ENCODE peak calls at places on chromosomes 16 and 17, in seven cellular contexts. K is CD4-positive, alpha-beta T cell; F is CD8-positive, alpha-beta T cell; L is psoas muscle; J is body of pancreas; Z is testis; O is prostate gland. V is an unnamed sample. For H3K9me3, the result is how much of the 10 kb centered on the place peaks cover.

GRCh38 chr16:58487566-58488351 is 12.2 kb upstream of the NDRG4 start:
- DNase-seq in K (peak), F (peak), L (peak), J (peak), Z (peak), O (peak), V (peak)

GRCh38 chr17:77428020-77428781 is 287.4 kb downstream of the SEC14L1 start:
- DNase-seq in K (no peak), F (no peak), L (no peak), J (no peak), Z (no peak), O (no peak), V (no peak)

GRCh38 chr16:71746442-71747046 is 22.0 kb upstream of the PHLPP2 start:
- DNase-seq in K (peak), F (peak), L (no peak), J (peak), Z (no peak), O (no peak), V (no peak)

GRCh38 chr17:77821114-77821513 is 137.4 kb upstream of the TNRC6C start:
- DNase-seq in K (no peak), F (no peak), L (peak), J (no peak), Z (no peak), O (no peak), V (peak)

GRCh38 chr17:67441052-67441738 is 64.1 kb downstream of the PITPNC1 start:
- DNase-seq in K (peak), F (peak), L (no peak), J (peak), Z (no peak), O (no peak), V (peak)

GRCh38 chr16:57270221-57271062 is 14.0 kb downstream of the PLLP start:
- DNase-seq in K (no peak), F (no peak), L (peak), J (no peak), Z (no peak), O (no peak), V (no peak)

GRCh38 chr16:30068750-30069574 is 3.4 kb downstream of the ALDOA start:
- DNase-seq in K (peak), F (peak), L (peak), J (peak), Z (no peak), O (no peak), V (no peak)

GRCh38 chr16:54289242-54290051 is 2.9 kb upstream of the IRX3 start:
- DNase-seq in K (no peak), F (no peak), L (no peak), J (no peak), Z (no peak), O (no peak), V (peak)

GRCh38 chr17:17663160-17664072 is 17.8 kb upstream of the RAI1 start:
- DNase-seq in K (peak), F (peak), L (peak), J (peak), Z (no peak), O (no peak), V (peak)

GRCh38 chr16:24946155-24946554 is 69.0 kb downstream of the ARHGAP17 start:
- DNase-seq in K (no peak), F (no peak), L (no peak), J (no peak), Z (no peak), O (no peak), V (no peak)

GRCh38 chr17:82668024-82668630 is 19.9 kb upstream of the WDR45B start:
- DNase-seq in K (no peak), F (no peak), L (no peak), J (no peak), Z (no peak), O (no peak), V (no peak)

GRCh38 chr16:9050102-9050830 is 41.2 kb upstream of the HAPSTR1 start:
- DNase-seq in K (no peak), F (no peak), L (no peak), J (no peak), Z (peak), O (no peak), V (peak)

GRCh38 chr16:2966803-2967184 is 2.4 kb upstream of the PAQR4 start:
- DNase-seq in K (no peak), F (no peak), L (no peak), J (peak), Z (no peak), O (no peak), V (no peak)

GRCh38 chr17:76411247-76411646 is 26.8 kb downstream of the SPHK1 start:
- DNase-seq in K (no peak), F (no peak), L (no peak), J (no peak), Z (no peak), O (no peak), V (no peak)

GRCh38 chr17:39611441-39612112 is 3.9 kb upstream of the NEUROD2 start:
- DNase-seq in K (no peak), F (no peak), L (no peak), J (no peak), Z (no peak), O (no peak), V (no peak)

GRCh38 chr16:76913046-76913445 is 277.9 kb upstream of the MON1B start:
- DNase-seq in K (no peak), F (no peak), L (no peak), J (no peak), Z (no peak), O (no peak), V (no peak)

GRCh38 chr17:32020943-32021617 is 13.9 kb downstream of the LRRC37B start:
- DNase-seq in K (no peak), F (no peak), L (no peak), J (no peak), Z (no peak), O (no peak), V (no peak)

GRCh38 chr17:44211281-44212265 is 7.9 kb downstream of the UBTF start:
- DNase-seq in K (no peak), F (no peak), L (peak), J (no peak), Z (no peak), O (no peak), V (no peak)

GRCh38 chr17:73401911-73402310 is 90.1 kb upstream of the CDC42EP4 start:
- DNase-seq in K (no peak), F (no peak), L (peak), J (peak), Z (peak), O (no peak), V (no peak)

GRCh38 chr17:30922235-30922993 is 669 bp downstream of the ADAP2 start:
- DNase-seq in K (no peak), F (no peak), L (peak), J (peak), Z (no peak), O (no peak), V (peak)

GRCh38 chr17:69012895-69013805 is 47.6 kb downstream of the ABCA9 start:
- DNase-seq in K (no peak), F (no peak), L (no peak), J (no peak), Z (no peak), O (no peak), V (no peak)

GRCh38 chr16:70752381-70752780 is 48.6 kb downstream of the VAC14 start:
- DNase-seq in K (no peak), F (no peak), L (peak), J (no peak), Z (no peak), O (no peak), V (no peak)

GRCh38 chr16:203246-203645 is 23.0 kb downstream of the HBQ1 start:
- DNase-seq in K (no peak), F (no peak), L (no peak), J (no peak), Z (no peak), O (no peak), V (no peak)

GRCh38 chr17:8067806-8068205 is 19.7 kb downstream of the ALOX12B start:
- DNase-seq in K (no peak), F (no peak), L (no peak), J (no peak), Z (no peak), O (no peak), V (no peak)

GRCh38 chr16:74226361-74226979 is 70.1 kb upstream of the PSMD7 start:
- DNase-seq in K (no peak), F (no peak), L (no peak), J (no peak), Z (no peak), O (no peak), V (no peak)

GRCh38 chr17:1487939-1488825 is 4.3 kb downstream of the MYO1C start:
- DNase-seq in K (peak), F (peak), L (peak), J (peak), Z (peak), O (peak), V (no peak)

DNA sequence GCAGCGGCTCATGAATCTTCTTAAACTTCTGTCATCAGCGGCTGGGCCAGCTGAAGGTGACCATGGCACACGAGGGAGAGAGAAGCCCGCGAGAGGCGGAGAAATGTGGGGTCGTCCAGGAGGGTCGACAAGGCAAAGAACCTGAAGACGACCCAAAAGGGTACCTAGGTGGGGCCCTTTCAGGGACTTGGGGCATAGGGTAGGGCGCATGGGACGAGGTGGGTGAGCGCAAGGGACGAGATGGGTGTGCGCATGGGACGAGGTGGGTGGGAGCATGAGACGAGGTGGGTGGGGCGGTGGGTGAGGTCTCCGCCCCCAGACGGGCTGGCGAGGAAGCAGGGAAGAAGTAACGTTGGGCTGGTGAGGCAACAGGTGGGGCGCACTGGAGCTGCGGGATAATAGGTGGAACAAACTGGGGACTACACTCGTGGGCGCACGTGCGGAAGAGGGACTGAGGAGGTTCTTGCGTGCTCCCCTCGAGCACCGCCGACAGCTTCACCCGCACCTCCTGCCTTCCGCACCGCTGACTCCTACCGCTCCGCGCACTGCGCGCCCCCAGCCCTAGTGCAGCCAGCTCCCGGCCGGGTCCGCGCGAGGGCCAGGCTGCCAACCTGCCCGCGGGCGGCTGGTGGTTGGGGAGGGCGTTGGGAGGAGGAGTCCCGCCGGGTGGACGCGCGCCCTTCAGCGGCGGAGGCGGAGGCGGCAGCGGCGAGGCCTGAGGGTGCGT is 23.2 kb upstream of the CRYM start:
- DNase-seq in K (peak), F (no peak), L (peak), J (peak), Z (peak), O (peak), V (peak)
- TF ChIP-seq CTCF in K (no peak), F (no peak), L (no peak), J (no peak), Z (no peak), O (no peak), V (peak)

DNA sequence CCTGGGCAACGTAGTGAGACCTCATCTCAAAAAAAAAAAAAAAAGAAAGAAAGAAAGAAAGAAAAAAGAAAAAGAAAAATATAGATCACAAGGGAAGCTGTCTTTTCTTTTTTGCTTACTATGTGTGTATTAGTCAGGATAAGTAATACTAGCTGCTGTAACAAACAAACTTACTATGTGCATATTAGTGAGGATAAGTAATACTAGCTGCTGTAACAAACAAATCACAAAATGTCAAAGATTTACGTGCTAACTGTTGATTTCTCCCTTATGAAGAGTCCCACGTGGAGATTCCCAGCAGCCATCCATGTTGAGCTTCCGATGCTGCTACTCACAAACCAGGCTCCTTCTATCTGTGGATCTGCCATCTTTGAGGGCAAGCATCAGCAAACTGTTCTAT is 31.7 kb upstream of the KDM8 start:
- DNase-seq in K (no peak), F (no peak), L (no peak), J (no peak), Z (no peak), O (no peak), V (no peak)
- H3K27ac ChIP-seq in K (no peak), F (no peak), L (no peak), J (no peak), Z (no peak), O (no peak), V (no peak)

DNA sequence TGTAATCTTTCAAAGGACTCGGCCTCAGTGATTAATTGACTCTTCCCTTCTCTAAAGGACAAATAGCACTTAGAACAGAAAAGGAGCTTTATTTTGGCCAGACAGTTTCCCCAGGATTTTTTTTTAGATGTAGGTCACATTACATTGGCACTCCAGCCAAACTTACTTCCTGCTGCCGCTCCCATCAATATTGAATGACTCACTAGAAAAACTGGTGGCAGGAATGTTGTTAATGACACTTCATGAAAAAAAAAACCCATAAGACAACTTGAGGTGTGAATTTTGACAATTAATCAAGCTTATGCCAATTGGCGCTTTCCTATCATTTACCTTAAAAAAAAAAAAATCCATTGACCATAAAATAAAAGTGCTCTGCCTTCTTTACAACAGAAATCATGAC is 432.5 kb downstream of the TOX3 start:
- DNase-seq in K (no peak), F (no peak), L (no peak), J (no peak), Z (no peak), O (no peak), V (no peak)
- H3K9me3 ChIP-seq in K (under half), F (under half), L (under half), J (under half), Z (under half), O (under half), V (under half)

DNA sequence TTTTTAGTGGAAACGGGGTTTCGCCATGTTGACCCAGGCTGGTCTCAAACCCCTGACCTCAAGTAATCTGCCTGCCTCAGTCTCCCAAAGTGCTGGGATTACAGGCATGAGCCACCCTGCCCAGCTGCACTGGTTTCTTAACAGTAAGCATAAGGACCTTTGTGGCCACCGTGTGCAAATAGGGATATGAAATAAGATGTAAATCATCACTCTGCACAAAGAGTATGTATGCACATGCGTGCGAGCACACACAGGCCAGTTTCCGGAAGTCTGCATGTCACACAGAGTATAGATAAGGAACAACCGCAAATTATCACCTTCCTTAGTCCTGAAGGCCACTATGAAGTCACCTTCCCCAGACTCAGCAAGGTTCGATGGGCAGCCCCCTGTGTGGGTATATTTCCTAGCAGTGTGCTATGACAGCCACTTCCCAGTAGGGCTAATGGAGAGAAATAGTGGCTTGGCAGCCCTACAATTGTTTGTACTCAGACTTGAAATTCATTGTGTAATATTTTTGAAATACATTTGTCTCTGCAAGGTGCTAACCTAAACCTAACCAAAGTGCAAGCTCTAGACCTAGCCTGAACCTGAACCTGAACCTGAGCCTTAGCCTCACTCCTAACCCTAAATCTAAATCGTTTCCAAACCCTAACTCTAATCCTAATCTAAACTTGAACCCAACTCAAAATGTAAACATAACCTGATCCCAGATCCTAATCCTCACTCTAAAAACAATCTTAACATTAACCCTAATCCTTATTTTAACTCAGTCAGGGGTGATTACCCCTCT is 48.4 kb upstream of the SKAP1 start:
- DNase-seq in K (no peak), F (peak), L (no peak), J (no peak), Z (no peak), O (no peak), V (no peak)
- TF ChIP-seq CTCF in K (no peak), F (no peak), L (no peak), J (no peak), Z (no peak), O (no peak), V (no peak)

GRCh38 chr17:50920891-50921595 is 54.9 kb upstream of the TOB1 start:
- DNase-seq in K (no peak), F (no peak), L (no peak), J (no peak), Z (no peak), O (no peak), V (peak)
- H3K27ac ChIP-seq in K (no peak), F (no peak), L (no peak), J (no peak), Z (no peak), O (peak), V (peak)